ENCODE peak calls at places on chromosome 20, in ten cellular contexts. Y, N, B, O, M, H, S, C, J and F are unnamed samples. For H3K4me1, the result is how much of the 10 kb centered on the place peaks cover.

GRCh38 chr20:36317675-36318074 is 11.5 kb downstream of the DLGAP4 start:
- DNase-seq in Y (no peak), N (no peak), B (no peak), O (no peak), M (no peak), H (no peak), S (no peak), C (peak), J (peak), F (no peak)

GRCh38 chr20:63404129-63405085 is 43.3 kb upstream of the CHRNA4 start:
- DNase-seq in Y (no peak), N (no peak), B (no peak), O (no peak), M (no peak), H (no peak), S (no peak), C (no peak), J (no peak), F (peak)

GRCh38 chr20:59031326-59032022 is 661 bp downstream of the ATP5F1E start:
- DNase-seq in Y (no peak), N (no peak), B (peak), O (peak), M (no peak), H (no peak), S (no peak), C (no peak), J (no peak), F (peak)

GRCh38 chr20:24165336-24166126 is 177.0 kb upstream of the GGTLC1 start:
- DNase-seq in Y (no peak), N (no peak), B (peak), O (no peak), M (no peak), H (no peak), S (no peak), C (no peak), J (no peak), F (no peak)

GRCh38 chr20:1761116-1761515 is 103.5 kb upstream of the SIRPG start:
- DNase-seq in Y (no peak), N (no peak), B (peak), O (no peak), M (peak), H (no peak), S (no peak), C (no peak), J (no peak), F (no peak)

GRCh38 chr20:35353646-35354045 is 58.1 kb downstream of the UQCC1 start:
- DNase-seq in Y (no peak), N (no peak), B (no peak), O (no peak), M (no peak), H (no peak), S (no peak), C (no peak), J (no peak), F (no peak)

GRCh38 chr20:36779656-36780025 is 6.1 kb upstream of the DSN1 start:
- DNase-seq in Y (no peak), N (no peak), B (no peak), O (no peak), M (no peak), H (no peak), S (no peak), C (no peak), J (no peak), F (no peak)

GRCh38 chr20:54622338-54623280 is 147.2 kb downstream of the DOK5 start:
- DNase-seq in Y (no peak), N (no peak), B (no peak), O (no peak), M (no peak), H (no peak), S (no peak), C (no peak), J (no peak), F (no peak)

GRCh38 chr20:57262244-57263126 is 4.0 kb downstream of the BMP7 start:
- DNase-seq in Y (no peak), N (no peak), B (no peak), O (no peak), M (no peak), H (no peak), S (no peak), C (no peak), J (no peak), F (no peak)

GRCh38 chr20:57610261-57610952 is 9.8 kb downstream of the ZBP1 start:
- DNase-seq in Y (no peak), N (peak), B (no peak), O (no peak), M (no peak), H (peak), S (no peak), C (no peak), J (peak), F (no peak)

GRCh38 chr20:17897566-17898307 is 70.9 kb downstream of the SNX5 start:
- DNase-seq in Y (no peak), N (no peak), B (no peak), O (no peak), M (no peak), H (no peak), S (no peak), C (no peak), J (no peak), F (no peak)

GRCh38 chr20:32333988-32334885 is 23.9 kb upstream of the ASXL1 start:
- DNase-seq in Y (peak), N (no peak), B (peak), O (no peak), M (no peak), H (peak), S (peak), C (no peak), J (peak), F (peak)

GRCh38 chr20:3900187-3900604 is 11.0 kb downstream of the PANK2 start:
- DNase-seq in Y (no peak), N (no peak), B (peak), O (no peak), M (no peak), H (no peak), S (no peak), C (no peak), J (no peak), F (no peak)

GRCh38 chr20:41061155-41061554 is 32.5 kb downstream of the TOP1 start:
- DNase-seq in Y (no peak), N (no peak), B (no peak), O (no peak), M (no peak), H (no peak), S (no peak), C (no peak), J (no peak), F (no peak)

GRCh38 chr20:63686492-63687321 is 9.7 kb upstream of the TNFRSF6B start:
- DNase-seq in Y (peak), N (no peak), B (peak), O (no peak), M (peak), H (peak), S (peak), C (no peak), J (peak), F (peak)

GRCh38 chr20:11204926-11205768 is 531.3 kb upstream of the JAG1 start:
- DNase-seq in Y (peak), N (no peak), B (peak), O (peak), M (peak), H (peak), S (no peak), C (peak), J (peak), F (peak)

GRCh38 chr20:57391439-57392129 is 388 bp downstream of the RBM38 start:
- DNase-seq in Y (no peak), N (no peak), B (no peak), O (no peak), M (no peak), H (peak), S (peak), C (peak), J (peak), F (no peak)

GRCh38 chr20:21089421-21089820 is 16.7 kb downstream of the LINC00237 start:
- DNase-seq in Y (no peak), N (no peak), B (no peak), O (peak), M (no peak), H (no peak), S (no peak), C (no peak), J (no peak), F (no peak)

GRCh38 chr20:22285555-22285954 is 298.8 kb downstream of the FOXA2 start:
- DNase-seq in Y (no peak), N (no peak), B (no peak), O (no peak), M (peak), H (no peak), S (no peak), C (no peak), J (no peak), F (no peak)
- TF ChIP-seq CTCF in Y (no peak), N (no peak), B (no peak), O (peak), M (no peak), H (no peak), S (no peak), C (no peak), J (no peak), F (no peak)

GRCh38 chr20:38158701-38159325 is 6.3 kb downstream of the TGM2 start:
- DNase-seq in Y (peak), N (no peak), B (peak), O (no peak), M (no peak), H (no peak), S (no peak), C (no peak), J (peak), F (no peak)
- H3K4me1 ChIP-seq in Y (under half), N (under half), B (half or more), O (under half), M (half or more), H (under half), S (under half), C (under half), J (half or more), F (under half)

GRCh38 chr20:45014671-45015415 is 48.5 kb downstream of the STK4 start:
- DNase-seq in Y (no peak), N (no peak), B (no peak), O (no peak), M (no peak), H (no peak), S (no peak), C (no peak), J (no peak), F (no peak)
- H3K27ac ChIP-seq in Y (no peak), N (peak), B (no peak), O (peak), M (no peak), H (peak), S (no peak), C (peak), J (no peak), F (no peak)

GRCh38 chr20:49543071-49543857 is 24.7 kb downstream of the PTGIS start:
- DNase-seq in Y (no peak), N (no peak), B (no peak), O (no peak), M (no peak), H (no peak), S (no peak), C (no peak), J (no peak), F (no peak)

GRCh38 chr20:49542514-49542991 is 25.4 kb downstream of the PTGIS start:
- DNase-seq in Y (no peak), N (no peak), B (no peak), O (no peak), M (no peak), H (no peak), S (no peak), C (no peak), J (no peak), F (no peak)

GRCh38 chr20:49540232-49540620 is 27.7 kb downstream of the PTGIS start:
- DNase-seq in Y (no peak), N (no peak), B (no peak), O (no peak), M (no peak), H (no peak), S (no peak), C (no peak), J (no peak), F (no peak)

GRCh38 chr20:49540696-49541435 is 27.1 kb downstream of the PTGIS start:
- DNase-seq in Y (no peak), N (no peak), B (no peak), O (no peak), M (no peak), H (no peak), S (no peak), C (no peak), J (no peak), F (no peak)

DNA sequence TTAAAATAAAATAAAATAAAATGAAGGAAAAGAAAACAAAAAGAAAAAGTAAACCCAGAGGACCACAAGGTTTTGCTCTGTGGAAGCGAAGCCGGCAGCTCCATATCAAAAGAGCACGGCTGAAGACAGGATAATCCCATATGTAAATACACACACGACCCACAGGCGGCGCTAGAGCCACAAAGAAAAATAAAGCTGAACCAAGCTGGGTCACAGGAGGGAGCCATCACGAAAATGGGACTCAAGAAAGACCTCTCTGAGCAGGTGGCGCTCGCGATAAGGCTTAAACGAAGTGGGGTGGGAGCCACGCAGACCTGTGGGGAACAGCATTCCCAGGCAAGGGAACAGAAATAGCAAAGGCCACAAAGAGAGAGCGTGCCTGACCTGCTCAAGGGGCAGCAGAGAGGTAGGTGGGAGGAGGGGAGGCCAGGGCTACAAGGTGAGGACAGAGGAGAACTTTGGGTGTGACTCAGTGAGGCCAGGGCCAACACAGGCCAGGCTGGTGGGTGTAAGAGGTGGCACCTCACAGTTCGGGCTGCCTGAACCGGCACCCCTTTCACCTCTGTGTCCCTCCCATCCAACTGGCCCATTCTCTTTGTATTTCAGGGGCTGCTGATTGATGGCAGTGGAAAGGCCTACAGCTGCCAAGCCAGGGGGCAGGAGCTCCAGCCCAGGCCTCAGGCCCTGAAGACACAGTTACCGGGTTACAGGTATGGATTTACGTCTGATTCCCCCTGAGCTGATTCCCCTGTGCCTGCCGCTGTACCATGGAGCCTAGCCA is 26.0 kb downstream of the PTGIS start:
- DNase-seq in Y (peak), N (peak), B (peak), O (peak), M (peak), H (peak), S (no peak), C (peak), J (peak), F (peak)
- TF ChIP-seq CTCF in Y (peak), N (peak), B (peak), O (peak), M (peak), H (peak), S (peak), C (peak), J (peak), F (peak)

GRCh38 chr20:22576733-22577514 is 7.4 kb downstream of the FOXA2 start:
- DNase-seq in Y (no peak), N (no peak), B (no peak), O (peak), M (no peak), H (no peak), S (no peak), C (no peak), J (no peak), F (no peak)
- H3K4me1 ChIP-seq in Y (under half), N (under half), B (under half), O (half or more), M (half or more), H (under half), S (under half), C (under half), J (under half), F (under half)

DNA sequence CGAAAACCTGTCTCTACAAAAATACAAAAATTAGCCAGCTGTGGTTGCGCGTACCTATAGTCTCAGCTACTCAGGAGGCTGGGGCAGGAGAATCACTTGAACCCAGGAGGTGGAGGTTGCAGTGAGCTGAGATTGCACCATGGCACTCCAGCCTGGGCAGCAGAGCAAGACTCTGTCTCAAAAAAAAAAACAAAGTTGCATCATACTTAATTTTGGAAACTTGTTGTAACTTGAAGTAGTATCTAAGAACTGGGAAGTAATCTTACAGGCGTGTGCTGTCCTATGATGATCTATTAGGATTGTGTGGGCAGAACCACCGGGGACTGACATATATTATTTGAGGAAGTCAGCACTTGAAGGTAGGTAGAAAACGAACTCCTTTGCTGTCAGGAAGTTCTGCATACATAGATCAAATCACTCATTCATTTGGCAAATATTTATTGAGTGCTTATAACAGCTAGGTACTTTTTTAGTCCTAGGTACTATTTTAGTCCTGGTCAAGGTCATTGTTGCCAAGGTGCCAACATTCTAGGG is 188.5 kb downstream of the ZNF217 start:
- DNase-seq in Y (no peak), N (no peak), B (no peak), O (no peak), M (no peak), H (no peak), S (no peak), C (no peak), J (no peak), F (no peak)
- H3K27ac ChIP-seq in Y (no peak), N (no peak), B (no peak), O (no peak), M (no peak), H (no peak), S (no peak), C (no peak), J (no peak), F (no peak)

GRCh38 chr20:37816726-37817125 is 86.2 kb upstream of the VSTM2L start:
- DNase-seq in Y (no peak), N (no peak), B (no peak), O (no peak), M (no peak), H (no peak), S (no peak), C (peak), J (no peak), F (no peak)
- TF ChIP-seq CTCF in Y (no peak), N (no peak), B (no peak), O (no peak), M (no peak), H (no peak), S (no peak), C (no peak), J (no peak), F (no peak)

DNA sequence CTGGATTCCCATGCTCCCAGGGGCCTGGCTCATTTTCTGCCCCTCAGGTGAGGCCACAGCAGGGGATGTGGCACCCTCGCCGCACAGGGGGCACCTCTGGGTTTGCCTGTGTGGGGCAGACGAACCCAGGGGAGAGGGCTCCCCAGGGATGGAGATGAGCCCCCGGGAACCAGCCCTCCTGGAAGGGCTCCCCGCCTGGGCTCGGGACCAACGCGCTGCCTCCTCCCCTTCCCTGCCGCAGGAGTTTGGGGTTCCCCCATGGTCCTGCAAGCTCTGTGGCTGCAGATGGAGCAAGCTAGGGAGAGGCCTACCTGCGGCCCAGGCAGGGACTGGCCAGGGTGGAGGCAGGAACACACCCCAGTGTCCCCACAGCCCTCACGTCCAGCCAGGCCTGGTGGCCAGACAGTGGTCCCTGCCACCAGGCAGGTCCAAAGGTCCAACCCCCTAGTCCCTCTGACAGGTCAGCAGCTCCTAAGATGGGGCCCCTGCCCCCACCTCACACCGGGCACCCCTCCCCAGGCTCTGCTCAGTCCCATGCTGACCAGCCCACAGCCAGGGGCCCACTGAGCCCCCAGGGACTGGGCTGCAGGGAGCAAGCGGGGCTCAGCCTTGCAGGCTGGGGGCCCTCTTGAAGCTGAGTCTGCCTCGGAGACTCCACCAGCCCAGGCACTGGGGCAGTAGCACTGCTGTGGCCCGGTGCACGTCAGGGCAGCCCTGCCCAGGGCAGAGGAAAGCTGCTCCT is 13.7 kb downstream of the LAMA5 start:
- DNase-seq in Y (no peak), N (no peak), B (no peak), O (peak), M (no peak), H (no peak), S (no peak), C (no peak), J (no peak), F (no peak)
- H3K4me1 ChIP-seq in Y (under half), N (under half), B (under half), O (half or more), M (half or more), H (half or more), S (under half), C (half or more), J (half or more), F (under half)

GRCh38 chr20:50628853-50629674 is 62.3 kb downstream of the RIPOR3 start:
- DNase-seq in Y (no peak), N (no peak), B (no peak), O (no peak), M (no peak), H (no peak), S (no peak), C (no peak), J (no peak), F (no peak)

GRCh38 chr20:50628326-50628725 is 63.0 kb downstream of the RIPOR3 start:
- DNase-seq in Y (peak), N (no peak), B (no peak), O (peak), M (no peak), H (no peak), S (no peak), C (peak), J (no peak), F (no peak)

GRCh38 chr20:50624351-50625016 is 66.9 kb downstream of the RIPOR3 start:
- DNase-seq in Y (no peak), N (peak), B (no peak), O (peak), M (peak), H (no peak), S (peak), C (peak), J (peak), F (no peak)

GRCh38 chr20:50627747-50628146 is 63.6 kb downstream of the RIPOR3 start:
- DNase-seq in Y (no peak), N (no peak), B (no peak), O (no peak), M (no peak), H (no peak), S (no peak), C (no peak), J (no peak), F (no peak)

DNA sequence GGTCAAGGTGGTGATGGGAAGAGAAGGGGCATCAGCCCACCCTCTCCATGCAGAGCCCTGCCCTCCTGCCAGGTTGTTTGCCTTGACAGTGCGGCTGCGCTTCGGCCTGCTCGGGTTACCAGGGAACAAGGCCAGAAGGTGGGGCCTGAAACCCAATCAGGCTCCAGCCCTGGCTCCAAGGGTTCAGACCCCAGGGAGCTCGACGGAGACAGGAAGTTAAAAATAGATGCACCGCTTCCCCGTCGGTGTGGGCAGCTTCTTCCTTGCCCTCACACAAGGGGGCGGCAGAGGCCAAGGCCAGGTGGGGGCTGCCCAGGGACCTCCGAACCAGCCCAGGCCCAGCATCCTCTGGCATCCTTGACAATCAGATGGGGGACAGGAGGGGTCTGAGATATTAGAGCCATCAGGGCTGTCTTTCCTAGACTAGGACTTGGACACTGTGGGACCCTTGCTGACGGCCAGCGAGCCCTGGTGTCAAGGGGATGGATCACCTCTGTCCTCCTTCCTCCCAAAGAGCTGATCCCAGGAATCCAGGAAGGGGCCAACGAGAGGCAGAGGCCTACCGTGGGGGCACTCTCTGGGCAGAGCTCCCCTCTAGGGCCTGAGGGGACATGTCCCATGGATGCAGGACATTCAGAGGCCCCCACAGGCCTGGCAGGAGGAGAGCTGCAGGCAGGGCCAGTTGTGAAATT is 65.2 kb downstream of the RIPOR3 start:
- DNase-seq in Y (peak), N (no peak), B (no peak), O (peak), M (peak), H (peak), S (no peak), C (peak), J (no peak), F (peak)
- H3K27ac ChIP-seq in Y (no peak), N (peak), B (no peak), O (no peak), M (peak), H (no peak), S (no peak), C (no peak), J (no peak), F (no peak)